ENCODE peak calls at places on chromosomes 11 and 22, in five cellular contexts. V is endodermal cell, Z is Peyer's patch, C is psoas muscle, E is IMR-90. G is an unnamed sample.

GRCh38 chr22:35727436-35727835 is 9.8 kb downstream of the APOL5 start:
- DNase-seq in Z (no peak), V (no peak), C (peak), E (peak), G (no peak)

GRCh38 chr11:27950339-27950738 is 157.6 kb downstream of the KIF18A start:
- DNase-seq in V (peak), E (no peak), Z (no peak), C (no peak), G (no peak)

GRCh38 chr11:10597877-10598341 is 29.4 kb upstream of the LYVE1 start:
- DNase-seq in C (no peak), E (peak), Z (no peak), V (no peak), G (no peak)

GRCh38 chr11:122108192-122108799 is 7.7 kb downstream of the BLID start:
- DNase-seq in E (peak), C (no peak), Z (no peak), V (peak), G (peak)

GRCh38 chr22:47275479-47276218 is 513.2 kb downstream of the TBC1D22A start:
- DNase-seq in V (no peak), Z (no peak), E (no peak), C (no peak), G (no peak)

GRCh38 chr11:102473543-102473942 is 21.0 kb upstream of the TMEM123 start:
- DNase-seq in C (no peak), V (no peak), Z (no peak), E (no peak), G (no peak)

GRCh38 chr11:66313321-66314185 is 3.3 kb downstream of the CD248 start:
- DNase-seq in E (peak), V (peak), Z (no peak), C (peak), G (peak)

GRCh38 chr11:40405614-40406013 is 1053.8 kb downstream of the LRRC4C start:
- DNase-seq in C (no peak), E (no peak), V (no peak), Z (no peak), G (no peak)

GRCh38 chr22:32985899-32986772 is 72.0 kb downstream of the SYN3 start:
- DNase-seq in E (peak), C (no peak), V (peak), Z (peak), G (peak)

GRCh38 chr11:119493712-119494111 is 70.7 kb upstream of the THY1 start:
- DNase-seq in V (peak), Z (no peak), C (no peak), E (peak), G (no peak)

GRCh38 chr11:94840209-94840608 is 72.1 kb downstream of the AMOTL1 start:
- DNase-seq in E (peak), Z (no peak), V (no peak), C (no peak), G (no peak)

GRCh38 chr11:29243616-29244015 is 773.2 kb downstream of the KCNA4 start:
- DNase-seq in V (no peak), C (no peak), Z (no peak), E (peak), G (no peak)

GRCh38 chr11:61138940-61139339 is 22.3 kb downstream of the VPS37C start:
- DNase-seq in E (peak), Z (no peak), C (no peak), V (no peak), G (no peak)

GRCh38 chr11:73114110-73114834 is 27.8 kb downstream of the FCHSD2 start:
- DNase-seq in C (no peak), V (no peak), E (no peak), Z (no peak), G (no peak)

GRCh38 chr11:65304110-65304509 is 10.6 kb upstream of the CDC42EP2 start:
- DNase-seq in C (no peak), E (no peak), V (no peak), Z (no peak), G (no peak)

GRCh38 chr11:122097419-122098001 is 18.5 kb downstream of the BLID start:
- DNase-seq in Z (no peak), E (peak), V (no peak), C (no peak), G (no peak)

GRCh38 chr11:68436985-68437926 is 23.3 kb upstream of the PPP6R3 start:
- DNase-seq in V (no peak), C (no peak), Z (no peak), E (peak), G (no peak)

GRCh38 chr22:47397673-47398072 is 635.2 kb downstream of the TBC1D22A start:
- DNase-seq in C (no peak), E (no peak), Z (no peak), V (no peak), G (no peak)

GRCh38 chr11:80521592-80521991 is 1080.8 kb upstream of the TENM4 start:
- DNase-seq in E (no peak), Z (no peak), V (no peak), C (no peak), G (no peak)

GRCh38 chr11:8717544-8717875 is 34.9 kb downstream of the RPL27A start:
- DNase-seq in V (no peak), Z (no peak), C (no peak), E (no peak), G (no peak)

GRCh38 chr11:15258433-15259350 is 144.0 kb downstream of the INSC start:
- DNase-seq in C (no peak), E (peak), V (no peak), Z (no peak), G (peak)

GRCh38 chr11:112229159-112229558 is 2.9 kb downstream of the PTS start:
- DNase-seq in Z (no peak), C (no peak), E (no peak), V (no peak), G (no peak)

GRCh38 chr11:125370561-125371389 is 125.3 kb downstream of the FEZ1 start:
- DNase-seq in V (peak), E (no peak), Z (no peak), C (no peak), G (no peak)

GRCh38 chr11:110948112-110948511 is 235.9 kb upstream of the ARHGAP20 start:
- DNase-seq in E (peak), C (no peak), Z (no peak), V (no peak), G (no peak)

DNA sequence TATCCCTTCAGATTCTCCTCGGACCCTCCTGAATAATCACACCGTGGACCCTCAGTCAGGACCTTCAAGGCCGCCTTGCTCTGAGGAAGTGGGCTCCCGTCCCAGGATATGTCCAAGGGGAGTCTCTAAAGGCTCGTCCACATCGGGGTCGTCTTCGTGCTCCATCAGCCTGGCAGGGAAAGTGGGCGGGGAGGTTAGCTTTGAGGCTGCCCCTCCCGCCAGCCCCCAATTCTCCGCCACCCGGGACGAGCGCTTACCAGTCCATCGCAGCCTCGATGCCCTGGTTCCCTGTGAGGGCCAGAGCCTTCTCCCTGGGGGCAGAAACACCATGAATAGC is 472 bp downstream of the UBXN1 start:
- DNase-seq in C (no peak), V (no peak), E (no peak), Z (no peak), G (no peak)
- H3K4me3 ChIP-seq in C (peak), V (peak), E (peak), Z (peak), G (peak)

GRCh38 chr11:128694618-128695481 is 978 bp downstream of the FLI1 start:
- DNase-seq in Z (no peak), C (peak), E (no peak), V (peak), G (peak)

GRCh38 chr11:128701086-128701485 is 7.2 kb downstream of the FLI1 start:
- DNase-seq in E (peak), V (peak), C (no peak), Z (no peak), G (no peak)

GRCh38 chr11:128695539-128696221 is 1.8 kb downstream of the FLI1 start:
- DNase-seq in C (no peak), V (peak), Z (peak), E (no peak), G (no peak)

GRCh38 chr11:128696930-128697329 is 3.1 kb downstream of the FLI1 start:
- DNase-seq in E (no peak), C (no peak), V (no peak), Z (no peak), G (no peak)

GRCh38 chr11:128697645-128698174 is 3.8 kb downstream of the FLI1 start:
- DNase-seq in Z (no peak), C (no peak), E (no peak), V (peak), G (no peak)
- H3K4me3 ChIP-seq in Z (no peak), C (peak), E (no peak), V (no peak), G (no peak)

GRCh38 chr22:26169312-26170111 is at the start of gene SEZ6L:
- DNase-seq in V (peak), Z (no peak), C (peak), E (no peak), G (peak)

GRCh38 chr22:26168934-26169311 is 339 bp upstream of the SEZ6L start:
- DNase-seq in Z (no peak), C (no peak), E (no peak), V (no peak), G (no peak)

GRCh38 chr22:26168199-26168915 is 905 bp upstream of the SEZ6L start:
- DNase-seq in C (no peak), Z (no peak), V (peak), E (no peak), G (peak)

GRCh38 chr22:26170795-26171194 is 1.5 kb downstream of the SEZ6L start:
- DNase-seq in V (peak), Z (no peak), E (no peak), C (no peak), G (peak)

DNA sequence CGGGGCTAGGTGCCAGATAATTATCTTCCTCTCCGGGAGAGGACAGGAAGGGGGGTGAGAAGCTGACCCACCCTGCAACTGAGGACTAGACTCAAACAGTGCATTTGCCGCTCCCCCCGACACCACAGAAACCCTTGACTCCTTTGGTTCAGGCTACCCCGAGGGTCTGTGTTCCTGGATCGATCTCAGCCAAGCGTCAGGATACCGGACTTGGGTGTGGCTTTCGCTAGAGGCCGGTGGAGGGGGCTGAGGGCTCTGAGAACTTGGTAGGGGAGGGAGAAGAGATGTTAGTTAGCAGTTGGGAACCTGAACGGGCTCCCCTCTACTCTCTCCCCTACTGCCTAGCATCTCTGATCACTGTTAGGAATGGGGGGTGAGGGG is 840 bp downstream of the SEZ6L start:
- DNase-seq in C (no peak), E (no peak), Z (no peak), V (peak), G (no peak)
- H3K4me3 ChIP-seq in C (peak), E (no peak), Z (no peak), V (peak), G (no peak)

DNA sequence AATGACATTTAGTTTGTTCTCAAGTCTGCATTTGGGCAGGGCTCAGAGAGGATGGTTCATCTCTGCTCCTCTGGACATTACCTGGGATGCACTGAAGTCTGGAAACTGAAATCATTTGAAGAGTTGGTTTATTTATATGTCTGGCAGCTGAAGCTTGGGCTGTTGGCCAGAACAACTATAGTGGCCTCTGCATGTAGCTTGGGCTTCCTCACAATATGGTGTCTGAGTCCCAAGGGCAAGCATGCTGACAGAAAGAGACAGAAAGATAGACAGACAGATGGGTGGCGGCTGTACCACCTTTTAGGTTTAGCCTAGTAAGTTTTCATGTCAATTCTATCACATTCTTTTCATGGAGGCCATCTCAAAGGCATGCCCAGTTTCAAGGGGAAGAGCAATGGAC is 44.8 kb downstream of the LRRC32 start:
- DNase-seq in V (peak), Z (no peak), E (no peak), C (no peak), G (no peak)
- H3K4me3 ChIP-seq in V (no peak), Z (no peak), E (no peak), C (no peak), G (no peak)

DNA sequence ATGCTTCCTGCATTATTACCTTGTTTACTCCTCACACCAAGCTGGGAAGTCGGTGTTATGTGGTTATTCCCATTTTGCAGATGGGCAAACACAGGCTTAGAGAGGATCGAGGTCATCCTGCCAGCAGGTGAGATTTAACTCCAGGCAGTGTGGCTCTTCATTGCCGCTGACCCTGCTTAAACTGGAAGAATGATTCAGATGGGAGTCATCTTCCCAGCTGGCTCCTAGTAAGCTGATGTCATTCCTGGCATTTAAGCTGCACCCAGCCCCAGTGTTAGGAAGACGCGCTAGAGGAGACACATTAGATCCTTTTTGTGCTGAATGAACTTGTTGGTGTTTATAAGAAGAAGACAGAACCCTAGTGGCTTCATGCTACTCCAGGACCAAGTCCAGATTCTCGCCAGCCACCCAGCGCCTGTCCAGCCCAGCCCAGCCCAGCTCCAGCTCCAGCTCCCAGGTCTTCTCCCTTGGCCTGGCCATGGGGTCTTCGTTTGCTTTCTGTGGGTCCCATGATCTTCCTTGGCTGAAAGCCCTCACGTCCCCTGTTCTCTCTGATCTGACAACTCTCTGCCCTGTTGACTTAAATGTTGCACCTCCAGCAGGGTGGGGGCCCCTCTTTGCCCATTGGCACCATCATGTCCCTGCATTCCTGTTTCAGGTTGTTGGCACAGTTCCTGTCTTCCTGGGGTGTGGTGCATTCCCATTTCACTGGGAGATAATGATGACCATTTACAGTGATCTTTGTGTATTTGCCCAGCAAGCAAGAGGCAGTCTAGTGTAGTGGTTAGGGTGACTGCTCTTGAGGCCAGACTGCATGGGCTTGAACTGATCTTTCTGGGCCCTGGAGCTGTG is 13.6 kb downstream of the PARVB start:
- DNase-seq in Z (no peak), E (peak), V (no peak), C (peak), G (no peak)
- H3K4me3 ChIP-seq in Z (no peak), E (no peak), V (no peak), C (no peak), G (no peak)

GRCh38 chr22:39907605-39908097 is 6.8 kb downstream of the GRAP2 start:
- DNase-seq in Z (no peak), E (no peak), V (no peak), C (no peak), G (no peak)

GRCh38 chr22:39907035-39907434 is 6.2 kb downstream of the GRAP2 start:
- DNase-seq in E (no peak), C (no peak), V (no peak), Z (no peak), G (no peak)

GRCh38 chr22:39906207-39906606 is 5.3 kb downstream of the GRAP2 start:
- DNase-seq in E (no peak), C (no peak), Z (no peak), V (no peak), G (no peak)

GRCh38 chr22:39905686-39906085 is 4.8 kb downstream of the GRAP2 start:
- DNase-seq in V (no peak), Z (no peak), C (no peak), E (no peak), G (no peak)

DNA sequence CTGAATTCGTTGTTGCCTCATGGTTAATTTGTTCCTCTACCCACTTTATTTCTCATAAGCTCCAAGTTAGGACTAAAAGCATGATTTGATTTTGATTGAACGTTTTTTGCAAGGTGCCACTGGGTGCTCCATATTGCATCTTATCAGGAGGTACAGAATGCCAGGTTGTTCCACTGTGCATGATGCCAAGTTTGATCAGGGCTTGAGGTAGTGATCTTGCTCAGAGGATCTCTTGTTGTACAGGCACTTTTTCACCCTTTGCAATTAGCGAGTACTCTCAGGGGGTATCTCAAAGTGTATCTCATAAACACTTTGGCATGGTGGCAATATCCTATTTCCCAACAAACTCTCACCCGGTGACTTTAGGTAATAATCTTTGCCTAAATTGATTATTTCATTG is 4.0 kb downstream of the GRAP2 start:
- DNase-seq in E (no peak), Z (no peak), V (no peak), C (no peak), G (no peak)
- H3K4me3 ChIP-seq in E (no peak), Z (no peak), V (no peak), C (no peak), G (no peak)

GRCh38 chr11:129302386-129303101 is 73.1 kb upstream of the BARX2 start:
- DNase-seq in E (no peak), C (no peak), Z (no peak), V (no peak), G (no peak)
- H3K4me3 ChIP-seq in E (no peak), C (no peak), Z (no peak), V (no peak), G (no peak)

GRCh38 chr22:23144926-23145906 is at the start of gene RAB36:
- DNase-seq in Z (peak), C (peak), V (peak), E (peak), G (peak)
- H3K4me3 ChIP-seq in Z (peak), C (peak), V (peak), E (peak), G (peak)

GRCh38 chr11:128830836-128831780 is 36.0 kb downstream of the KCNJ1 start:
- DNase-seq in C (peak), E (peak), Z (peak), V (peak), G (no peak)
- H3K4me3 ChIP-seq in C (no peak), E (no peak), Z (peak), V (no peak), G (peak)

GRCh38 chr11:75275581-75275980 is 35.0 kb downstream of the TPBGL start:
- DNase-seq in V (peak), Z (peak), E (peak), C (peak), G (no peak)
- H3K4me3 ChIP-seq in V (no peak), Z (no peak), E (no peak), C (no peak), G (no peak)

G was measured in upper lobe of left lung.